ENCODE peak calls at places on chromosomes 13 and 19, in five cellular contexts. N, G, S, R and K are unnamed samples.

GRCh38 chr13:38002596-38002995 is 133.0 kb upstream of the TRPC4 start:
- DNase-seq in N (no peak), G (no peak), R (no peak), S (no peak), K (no peak)

GRCh38 chr19:28296506-28296905 is 916.4 kb downstream of the UQCRFS1 start:
- DNase-seq in S (no peak), N (no peak), R (peak), G (no peak), K (no peak)

GRCh38 chr13:24182703-24183081 is 22.2 kb downstream of the SPATA13 start:
- DNase-seq in N (no peak), S (no peak), G (no peak), R (no peak), K (no peak)

GRCh38 chr13:114004416-114005205 is 30.7 kb upstream of the C13orf46 start:
- DNase-seq in S (no peak), G (no peak), N (no peak), R (no peak), K (peak)

GRCh38 chr13:50149932-50150331 is 134.7 kb downstream of the KCNRG start:
- DNase-seq in N (no peak), R (no peak), S (no peak), G (no peak), K (peak)

GRCh38 chr13:96052655-96053002 is 572 bp downstream of the UGGT2 start:
- DNase-seq in R (peak), S (no peak), N (no peak), G (peak), K (peak)

GRCh38 chr13:87537946-87538345 is 133.2 kb upstream of the SLITRK5 start:
- DNase-seq in R (no peak), S (no peak), G (no peak), N (no peak), K (no peak)

GRCh38 chr19:1407662-1408299 is 395 bp downstream of the DAZAP1 start:
- DNase-seq in N (peak), G (no peak), R (peak), S (no peak), K (no peak)

GRCh38 chr13:94579063-94579462 is 16.9 kb downstream of the TGDS start:
- DNase-seq in G (no peak), N (no peak), S (no peak), R (no peak), K (no peak)

GRCh38 chr19:12990447-12990846 is 4.8 kb upstream of the NFIX start:
- DNase-seq in N (no peak), R (no peak), S (no peak), G (no peak), K (no peak)

GRCh38 chr13:51177188-51177587 is 45.0 kb upstream of the FAM124A start:
- DNase-seq in R (no peak), S (no peak), G (no peak), N (no peak), K (no peak)

GRCh38 chr13:51212808-51213728 is 9.1 kb upstream of the FAM124A start:
- DNase-seq in S (no peak), R (no peak), G (no peak), N (no peak), K (no peak)

GRCh38 chr19:18468517-18468916 is 30.6 kb upstream of the ISYNA1 start:
- DNase-seq in R (no peak), G (no peak), S (no peak), N (no peak), K (no peak)

GRCh38 chr19:35354898-35355297 is 3.4 kb upstream of the FFAR3 start:
- DNase-seq in S (no peak), G (no peak), R (no peak), N (peak), K (no peak)

GRCh38 chr13:112958127-112958989 is 10.7 kb upstream of the MCF2L start:
- DNase-seq in S (no peak), G (no peak), R (no peak), N (no peak), K (no peak)

GRCh38 chr19:16930753-16931152 is 42.0 kb downstream of the F2RL3 start:
- DNase-seq in N (no peak), R (no peak), G (no peak), S (no peak), K (no peak)

GRCh38 chr19:48445256-48445605 is 552 bp upstream of the GRWD1 start:
- DNase-seq in G (peak), S (no peak), R (peak), N (peak), K (peak)

GRCh38 chr13:113927661-113928581 is 46.0 kb downstream of the C13orf46 start:
- DNase-seq in R (no peak), G (no peak), N (no peak), S (no peak), K (no peak)